ENCODE peak calls at places on chromosomes 5 and 9, in nine cellular contexts. V, U, X, E, R, T, M, O and Z are unnamed samples.

GRCh38 chr9:78599939-78600338 is 303.0 kb downstream of the PSAT1 start:
- DNase-seq in V (no peak), U (no peak), X (no peak), E (no peak), R (no peak), T (no peak), M (no peak), O (no peak), Z (no peak)

GRCh38 chr5:16304846-16305245 is 125.3 kb upstream of the MARCHF11 start:
- DNase-seq in V (peak; percentile 28), U (no peak), X (no peak), E (no peak), R (no peak), T (no peak), M (no peak), O (no peak), Z (no peak)

GRCh38 chr5:56711191-56711590 is 104.2 kb upstream of the MAP3K1 start:
- DNase-seq in V (peak; percentile 66), U (no peak), X (no peak), E (peak; percentile 16), R (no peak), T (no peak), M (no peak), O (no peak), Z (no peak)

GRCh38 chr9:132753593-132753880 is 83.3 kb downstream of the GTF3C4 start:
- DNase-seq in V (no peak), U (no peak), X (no peak), E (no peak), R (no peak), T (no peak), M (no peak), O (no peak), Z (no peak)

GRCh38 chr5:15500326-15500958 is 462 bp downstream of the FBXL7 start:
- DNase-seq in V (peak; percentile 83), U (no peak), X (peak; percentile 40), E (no peak), R (no peak), T (peak; percentile 68), M (no peak), O (no peak), Z (peak; percentile 59)

GRCh38 chr9:136988872-136989271 is 3.4 kb upstream of the PAXX start:
- DNase-seq in V (no peak), U (no peak), X (no peak), E (no peak), R (no peak), T (no peak), M (no peak), O (no peak), Z (no peak)

GRCh38 chr9:125145425-125145824 is 2.1 kb upstream of the SCAI start:
- DNase-seq in V (no peak), U (no peak), X (no peak), E (no peak), R (no peak), T (no peak), M (no peak), O (no peak), Z (no peak)

GRCh38 chr9:16501098-16501663 is 369.3 kb downstream of the BNC2 start:
- DNase-seq in V (peak; percentile 77), U (no peak), X (no peak), E (peak; percentile 76), R (no peak), T (no peak), M (no peak), O (no peak), Z (no peak)

GRCh38 chr9:110133059-110133458 is 74.9 kb downstream of the C9orf152 start:
- DNase-seq in V (peak; percentile 36), U (no peak), X (no peak), E (peak; percentile 6), R (no peak), T (no peak), M (no peak), O (no peak), Z (no peak)

GRCh38 chr9:114691046-114691955 is 9.3 kb upstream of the TEX48 start:
- DNase-seq in V (peak; percentile 95), U (peak; percentile 85), X (no peak), E (peak; percentile 96), R (no peak), T (no peak), M (no peak), O (no peak), Z (no peak)

GRCh38 chr5:118596255-118596654 is 392.1 kb downstream of the DTWD2 start:
- DNase-seq in V (no peak), U (no peak), X (no peak), E (no peak), R (no peak), T (no peak), M (no peak), O (no peak), Z (no peak)

GRCh38 chr9:93907551-93908199 is 47.5 kb downstream of the BARX1 start:
- DNase-seq in V (no peak), U (no peak), X (no peak), E (no peak), R (no peak), T (no peak), M (no peak), O (no peak), Z (no peak)

GRCh38 chr5:179623906-179624741 is 653 bp upstream of the HNRNPH1 start:
- DNase-seq in V (peak; percentile 93), U (no peak), X (no peak), E (peak; percentile 71), R (no peak), T (peak; percentile 88), M (no peak), O (peak; percentile 57), Z (peak; percentile 86)

GRCh38 chr5:31078931-31079330 is 114.6 kb upstream of the CDH6 start:
- DNase-seq in V (no peak), U (no peak), X (no peak), E (no peak), R (no peak), T (peak; percentile 24), M (no peak), O (no peak), Z (no peak)

GRCh38 chr5:139488269-139488668 is 5.7 kb upstream of the STING1 start:
- DNase-seq in V (no peak), U (no peak), X (no peak), E (no peak), R (no peak), T (no peak), M (no peak), O (no peak), Z (no peak)

GRCh38 chr5:139481122-139481533 is 1.4 kb downstream of the STING1 start:
- DNase-seq in V (peak; percentile 38), U (no peak), X (no peak), E (no peak), R (no peak), T (no peak), M (peak; percentile 11), O (no peak), Z (no peak)

GRCh38 chr5:139486201-139486600 is 3.6 kb upstream of the STING1 start:
- DNase-seq in V (no peak), U (no peak), X (no peak), E (no peak), R (no peak), T (peak; percentile 49), M (no peak), O (no peak), Z (peak; percentile 50)

GRCh38 chr5:139481580-139482049 is 943 bp downstream of the STING1 start:
- DNase-seq in V (peak; percentile 79), U (no peak), X (no peak), E (no peak), R (no peak), T (no peak), M (peak; percentile 31), O (no peak), Z (peak; percentile 44)

DNA sequence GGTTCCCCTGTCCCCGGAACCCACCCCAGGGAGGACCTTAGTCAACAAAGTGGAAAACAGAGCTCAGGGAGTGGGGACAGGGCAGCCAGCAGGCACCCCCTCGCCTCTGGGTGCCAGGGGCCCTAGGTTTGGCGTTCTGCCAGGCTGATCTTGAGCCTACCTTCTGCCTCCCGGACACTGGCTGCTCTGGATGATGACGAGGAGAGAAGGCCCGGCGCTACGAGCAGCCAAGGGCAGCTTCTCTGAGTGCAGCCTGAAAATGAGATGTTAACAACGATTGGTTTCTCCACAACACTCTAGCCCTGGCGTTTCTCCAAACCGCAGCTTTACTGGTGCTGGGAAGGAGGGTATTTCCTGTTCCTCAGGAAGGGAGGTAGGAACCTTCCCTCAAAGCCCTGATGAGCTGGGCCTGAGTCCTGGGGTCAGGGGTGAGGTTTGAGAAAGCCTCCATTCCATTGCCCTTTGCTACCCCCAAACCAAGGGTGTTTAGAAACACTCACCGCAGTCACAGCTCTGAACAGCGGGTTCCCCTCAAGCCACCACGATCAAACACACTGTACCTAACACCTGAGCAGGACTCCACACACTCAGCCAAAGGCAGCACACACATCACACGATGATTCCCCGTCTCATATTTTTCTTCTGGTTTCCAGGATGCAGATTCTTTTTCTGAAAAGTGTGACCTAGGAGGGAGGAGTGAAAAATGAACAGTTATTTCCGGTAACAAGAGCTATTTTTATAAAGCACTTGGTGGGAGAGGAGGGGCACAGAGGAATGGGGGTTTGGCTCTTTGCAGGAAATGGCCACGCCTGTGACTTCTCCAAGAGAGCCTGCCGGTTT is at the start of gene STING1:
- DNase-seq in V (peak; percentile 96), U (peak; percentile 71), X (peak; percentile 86), E (peak; percentile 97), R (no peak), T (no peak), M (peak; percentile 66), O (no peak), Z (no peak)
- TF ChIP-seq EZH2phosphoT487 in V (no peak), U (no peak), X (no peak), E (no peak), R (no peak), T (no peak), M (no peak), O (no peak), Z (no peak)

GRCh38 chr5:39006650-39007049 is 67.5 kb downstream of the RICTOR start:
- DNase-seq in V (no peak), U (no peak), X (no peak), E (no peak), R (no peak), T (no peak), M (no peak), O (no peak), Z (no peak)
- H3K4me2 ChIP-seq in V (no peak overlapping the region), U (no peak overlapping the region), X (no peak overlapping the region), E (no peak overlapping the region), R (no peak overlapping the region), T (no peak overlapping the region), M (no peak overlapping the region), O (no peak overlapping the region), Z (no peak overlapping the region)

GRCh38 chr9:118395415-118395814 is 691.2 kb downstream of the TLR4 start:
- DNase-seq in V (no peak), U (no peak), X (no peak), E (no peak), R (peak; percentile 56), T (no peak), M (no peak), O (no peak), Z (no peak)
- TF ChIP-seq EZH2phosphoT487 in V (no peak), U (no peak), X (no peak), E (no peak), R (no peak), T (no peak), M (no peak), O (no peak), Z (no peak)

DNA sequence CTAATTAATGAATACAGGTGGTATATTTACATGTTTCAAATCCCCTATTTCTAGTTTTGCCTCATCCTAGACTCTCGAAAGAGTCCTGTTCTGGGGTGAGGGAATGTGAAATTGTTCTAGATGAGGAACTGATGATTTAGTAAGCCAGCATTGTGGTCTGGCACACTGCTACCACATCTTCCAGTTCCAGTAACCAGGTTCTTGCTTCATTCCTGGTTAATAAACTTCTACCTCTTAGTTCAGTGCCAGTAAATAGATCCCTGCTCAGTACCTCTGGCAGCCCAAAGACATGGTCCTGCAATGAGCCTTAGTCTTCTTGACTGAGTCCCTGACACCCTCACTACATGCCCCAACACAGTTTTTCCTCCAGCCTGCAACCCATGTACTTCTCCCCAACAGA is 207.7 kb downstream of the SREK1 start:
- DNase-seq in V (no peak), U (no peak), X (no peak), E (no peak), R (no peak), T (no peak), M (no peak), O (no peak), Z (no peak)
- H3K4me2 ChIP-seq in V (no peak overlapping the region), U (no peak overlapping the region), X (no peak overlapping the region), E (no peak overlapping the region), R (no peak overlapping the region), T (no peak overlapping the region), M (no peak overlapping the region), O (no peak overlapping the region), Z (no peak overlapping the region)